ENCODE peak calls at places on chromosomes 12 and 14, in eight cellular contexts. J is ELR; Z is T-helper 2 cell; M is astrocyte of the spinal cord; S is retina; B is hepatocyte; R is AG04450; U is activated CD4-positive, CD25-positive, alpha-beta regulatory T cell treated with anti-CD3 and anti-CD28 coated beads, Interleukin-2, amount 50 U/mL, for 16 hours. E is an unnamed sample.
A peak's percentile ranks its signal among the peaks of the same experiment; 100 is the strongest.

GRCh38 chr12:107179883-107180282 is 86.5 kb upstream of the CRY1 start:
- DNase-seq in J (peak; percentile 36), Z (no peak), M (no peak), S (no peak), B (no peak), R (no peak), U (no peak), E (peak; percentile 3)

GRCh38 chr12:25950329-25951115 is 8.0 kb upstream of the RASSF8 start:
- DNase-seq in J (peak; percentile 80), Z (no peak), M (no peak), S (no peak), B (no peak), R (no peak), U (no peak), E (peak; percentile 14)

GRCh38 chr14:54815016-54815415 is 87.6 kb downstream of the GCH1 start:
- DNase-seq in J (no peak), Z (no peak), M (peak; percentile 13), S (no peak), B (no peak), R (no peak), U (no peak), E (no peak)

GRCh38 chr12:49295087-49296001 is at the start of gene PRPH:
- DNase-seq in J (no peak), Z (peak; percentile 21), M (no peak), S (no peak), B (no peak), R (no peak), U (no peak), E (no peak)

GRCh38 chr12:2691001-2691339 is 103.8 kb upstream of the FKBP4 start:
- DNase-seq in J (no peak), Z (peak; percentile 77), M (peak; percentile 3), S (peak; percentile 87), B (peak; percentile 57), R (no peak), U (no peak), E (no peak)

GRCh38 chr14:102726191-102726949 is 50.9 kb upstream of the TRAF3 start:
- DNase-seq in J (no peak), Z (no peak), M (no peak), S (no peak), B (no peak), R (no peak), U (no peak), E (no peak)

GRCh38 chr14:22896760-22897159 is 13.7 kb downstream of the REM2 start:
- DNase-seq in J (no peak), Z (no peak), M (no peak), S (no peak), B (no peak), R (no peak), U (no peak), E (no peak)

GRCh38 chr12:1533602-1534304 is 60.6 kb downstream of the FBXL14 start:
- DNase-seq in J (peak; percentile 89), Z (peak; percentile 79), M (peak; percentile 80), S (peak; percentile 71), B (no peak), R (no peak), U (no peak), E (peak; percentile 72)

GRCh38 chr12:85733984-85734383 is 102.2 kb downstream of the RASSF9 start:
- DNase-seq in J (peak; percentile 40), Z (no peak), M (peak; percentile 3), S (no peak), B (no peak), R (no peak), U (no peak), E (no peak)

GRCh38 chr14:57066887-57067513 is 201.7 kb downstream of the EXOC5 start:
- DNase-seq in J (peak; percentile 27), Z (peak; percentile 62), M (peak; percentile 7), S (peak; percentile 74), B (peak; percentile 65), R (no peak), U (no peak), E (no peak)

GRCh38 chr12:31874961-31875608 is 84.1 kb upstream of the RESF1 start:
- DNase-seq in J (peak; percentile 78), Z (peak; percentile 81), M (peak; percentile 56), S (no peak), B (no peak), R (peak; percentile 8), U (peak; percentile 42), E (peak; percentile 78)

GRCh38 chr14:75486317-75486716 is 36.0 kb upstream of the BATF start:
- DNase-seq in J (no peak), Z (no peak), M (no peak), S (no peak), B (no peak), R (no peak), U (no peak), E (no peak)

GRCh38 chr12:19434538-19434937 is 4.8 kb upstream of the AEBP2 start:
- DNase-seq in J (no peak), Z (peak; percentile 71), M (no peak), S (no peak), B (no peak), R (no peak), U (no peak), E (no peak)

GRCh38 chr12:101552277-101552676 is 42.5 kb upstream of the MYBPC1 start:
- DNase-seq in J (peak; percentile 50), Z (no peak), M (no peak), S (no peak), B (peak; percentile 41), R (peak; percentile 51), U (no peak), E (peak; percentile 23)

GRCh38 chr14:36771256-36771655 is 109.6 kb downstream of the PAX9 start:
- DNase-seq in J (no peak), Z (no peak), M (no peak), S (no peak), B (peak; percentile 23), R (no peak), U (no peak), E (no peak)

GRCh38 chr12:51678086-51678724 is 87.2 kb downstream of the SCN8A start:
- DNase-seq in J (peak; percentile 74), Z (peak; percentile 38), M (peak; percentile 54), S (peak; percentile 39), B (peak; percentile 73), R (no peak), U (no peak), E (peak; percentile 70)

GRCh38 chr12:27781680-27782079 is 1.6 kb upstream of the MANSC4 start:
- DNase-seq in J (no peak), Z (no peak), M (peak; percentile 27), S (peak; percentile 25), B (no peak), R (no peak), U (no peak), E (peak; percentile 32)

GRCh38 chr14:75232597-75232996 is 46.0 kb upstream of the FOS start:
- DNase-seq in J (no peak), Z (peak; percentile 67), M (no peak), S (no peak), B (no peak), R (no peak), U (no peak), E (no peak)

GRCh38 chr14:81311128-81311527 is 89.0 kb downstream of the STON2 start:
- DNase-seq in J (no peak), Z (no peak), M (no peak), S (no peak), B (no peak), R (no peak), U (no peak), E (no peak)

GRCh38 chr12:33634544-33634943 is 194.9 kb upstream of the SYT10 start:
- DNase-seq in J (no peak), Z (peak; percentile 1), M (no peak), S (no peak), B (no peak), R (no peak), U (no peak), E (no peak)

GRCh38 chr12:23729354-23729753 is 220.1 kb downstream of the SOX5 start:
- DNase-seq in J (peak; percentile 15), Z (no peak), M (peak; percentile 13), S (no peak), B (no peak), R (no peak), U (no peak), E (no peak)

GRCh38 chr12:6735448-6736191 is 11.8 kb downstream of the COPS7A start:
- DNase-seq in J (peak; percentile 65), Z (peak; percentile 39), M (peak; percentile 69), S (peak; percentile 50), B (peak; percentile 75), R (no peak), U (no peak), E (peak; percentile 56)

GRCh38 chr14:61663312-61663974 is 31.9 kb upstream of the HIF1A start:
- DNase-seq in J (no peak), Z (peak; percentile 36), M (no peak), S (no peak), B (no peak), R (no peak), U (no peak), E (no peak)

GRCh38 chr12:50112456-50113218 is 601 bp downstream of the COX14 start:
- DNase-seq in J (peak; percentile 65), Z (peak; percentile 47), M (no peak), S (no peak), B (peak; percentile 60), R (no peak), U (no peak), E (no peak)

GRCh38 chr12:74415633-74416032 is 122.0 kb upstream of the ATXN7L3B start:
- DNase-seq in J (peak; percentile 60), Z (peak; percentile 6), M (peak; percentile 44), S (peak; percentile 6), B (peak; percentile 52), R (no peak), U (no peak), E (peak; percentile 10)

GRCh38 chr14:21476526-21476924 is 234 bp downstream of the RAB2B start:
- DNase-seq in J (peak; percentile 79), Z (no peak), M (no peak), S (no peak), B (peak; percentile 93), R (no peak), U (peak; percentile 71), E (no peak)

GRCh38 chr12:69566603-69567002 is 18.7 kb upstream of the CCT2 start:
- DNase-seq in J (peak; percentile 35), Z (no peak), M (no peak), S (no peak), B (no peak), R (no peak), U (no peak), E (no peak)

GRCh38 chr14:103279129-103280025 is 54.7 kb upstream of the EIF5 start:
- DNase-seq in J (no peak), Z (no peak), M (no peak), S (peak; percentile 50), B (no peak), R (no peak), U (no peak), E (no peak)

GRCh38 chr14:60304509-60304908 is 55.5 kb downstream of the PPM1A start:
- DNase-seq in J (no peak), Z (no peak), M (no peak), S (no peak), B (peak; percentile 8), R (no peak), U (no peak), E (no peak)

GRCh38 chr12:121693155-121693554 is 19.4 kb upstream of the TMEM120B start:
- DNase-seq in J (no peak), Z (no peak), M (no peak), S (no peak), B (no peak), R (no peak), U (no peak), E (no peak)

GRCh38 chr14:22296722-22297121 is 292.3 kb downstream of the DAD1 start:
- DNase-seq in J (peak; percentile 53), Z (no peak), M (peak; percentile 74), S (no peak), B (no peak), R (peak; percentile 65), U (no peak), E (peak; percentile 67)

GRCh38 chr12:63023926-63024325 is 89.0 kb upstream of the PPM1H start:
- DNase-seq in J (no peak), Z (no peak), M (no peak), S (no peak), B (no peak), R (no peak), U (no peak), E (no peak)

E was measured in EL.